ENCODE peak calls at places on chromosomes 6 and 20, in six cellular contexts. W, S, N, L, I and T are unnamed samples.

GRCh38 chr20:35544436-35544835 is 2.6 kb downstream of the ERGIC3 start:
- DNase-seq in L (no peak), I (no peak), W (no peak), N (no peak), S (no peak), T (no peak)

GRCh38 chr20:16475225-16475624 is 98.0 kb downstream of the KIF16B start:
- DNase-seq in I (no peak), S (no peak), W (no peak), N (peak), L (no peak), T (no peak)

GRCh38 chr6:167115054-167115453 is 7.8 kb upstream of the CCR6 start:
- DNase-seq in N (no peak), L (no peak), W (no peak), I (no peak), S (no peak), T (no peak)

GRCh38 chr6:136994782-136995181 is 50.0 kb downstream of the IL20RA start:
- DNase-seq in S (no peak), L (no peak), W (no peak), N (no peak), I (no peak), T (no peak)

GRCh38 chr6:153272201-153272980 is 141.3 kb upstream of the RGS17 start:
- DNase-seq in I (no peak), L (no peak), W (no peak), N (no peak), S (no peak), T (no peak)

GRCh38 chr6:37024665-37025337 is 19.3 kb downstream of the FGD2 start:
- DNase-seq in S (peak), L (no peak), N (no peak), I (no peak), W (peak), T (no peak)

GRCh38 chr20:13274311-13274965 is 53.4 kb downstream of the ISM1 start:
- DNase-seq in S (no peak), I (no peak), L (no peak), N (no peak), W (no peak), T (no peak)

GRCh38 chr20:52217689-52218395 is 26.3 kb upstream of the ZFP64 start:
- DNase-seq in W (peak), L (no peak), S (no peak), N (no peak), I (no peak), T (no peak)

GRCh38 chr6:135219346-135219745 is 38.2 kb downstream of the MYB start:
- DNase-seq in I (no peak), S (no peak), N (no peak), L (no peak), W (no peak), T (no peak)

GRCh38 chr6:108914235-108915022 is 66.2 kb downstream of the ARMC2 start:
- DNase-seq in L (peak), N (no peak), I (no peak), S (no peak), W (no peak), T (peak)

GRCh38 chr6:142850653-142851434 is 94.1 kb downstream of the HIVEP2 start:
- DNase-seq in I (no peak), S (no peak), W (no peak), L (peak), N (peak), T (peak)

GRCh38 chr6:16322666-16323312 is 84.4 kb downstream of the GMPR start:
- DNase-seq in L (peak), I (no peak), N (peak), S (no peak), W (peak), T (peak)

GRCh38 chr6:11277275-11278206 is 45.1 kb upstream of the NEDD9 start:
- DNase-seq in W (no peak), S (peak), I (no peak), N (peak), L (no peak), T (peak)

GRCh38 chr6:106974999-106975698 is 620 bp upstream of the CD24 start:
- DNase-seq in S (peak), L (no peak), N (no peak), I (no peak), W (peak), T (peak)

GRCh38 chr6:47792216-47792733 is 10.4 kb downstream of the OPN5 start:
- DNase-seq in W (no peak), S (no peak), L (no peak), I (no peak), N (no peak), T (no peak)

GRCh38 chr6:156485145-156485544 is 292.0 kb upstream of the ARID1B start:
- DNase-seq in S (no peak), I (no peak), L (no peak), W (no peak), N (no peak), T (no peak)

GRCh38 chr6:165671222-165671715 is 8.2 kb upstream of the PDE10A start:
- DNase-seq in N (no peak), W (no peak), L (no peak), S (no peak), I (no peak), T (no peak)

GRCh38 chr20:1338096-1338495 is 9.2 kb upstream of the SDCBP2 start:
- DNase-seq in W (no peak), L (no peak), S (no peak), I (no peak), N (no peak), T (no peak)

GRCh38 chr6:19837511-19838441 is 606 bp downstream of the ID4 start:
- DNase-seq in N (no peak), L (no peak), W (no peak), I (no peak), S (peak), T (no peak)

GRCh38 chr6:63661769-63662168 is 26.2 kb downstream of the PHF3 start:
- DNase-seq in N (no peak), L (no peak), S (no peak), W (no peak), I (no peak), T (no peak)

GRCh38 chr20:44008806-44009678 is 94.4 kb downstream of the TOX2 start:
- DNase-seq in I (no peak), L (no peak), N (no peak), S (peak), W (no peak), T (no peak)

GRCh38 chr6:64683682-64684081 is 1023.3 kb downstream of the EYS start:
- DNase-seq in I (no peak), W (no peak), N (peak), S (peak), L (no peak), T (no peak)

GRCh38 chr6:129634411-129635230 is 75.4 kb downstream of the ARHGAP18 start:
- DNase-seq in S (no peak), W (peak), L (no peak), N (no peak), I (no peak), T (no peak)

GRCh38 chr20:3798405-3798768 is 2.3 kb downstream of the CDC25B start:
- DNase-seq in L (no peak), I (no peak), W (no peak), S (no peak), N (no peak), T (no peak)

GRCh38 chr20:63750807-63751470 is 11.4 kb downstream of the SLC2A4RG start:
- DNase-seq in N (no peak), S (no peak), W (no peak), I (no peak), L (peak), T (no peak)

GRCh38 chr6:108904731-108905130 is 56.5 kb downstream of the ARMC2 start:
- DNase-seq in I (no peak), W (peak), S (no peak), N (no peak), L (no peak), T (no peak)

GRCh38 chr6:37675606-37676005 is 22.1 kb downstream of the MDGA1 start:
- DNase-seq in N (no peak), W (no peak), L (no peak), I (no peak), S (no peak), T (no peak)

DNA sequence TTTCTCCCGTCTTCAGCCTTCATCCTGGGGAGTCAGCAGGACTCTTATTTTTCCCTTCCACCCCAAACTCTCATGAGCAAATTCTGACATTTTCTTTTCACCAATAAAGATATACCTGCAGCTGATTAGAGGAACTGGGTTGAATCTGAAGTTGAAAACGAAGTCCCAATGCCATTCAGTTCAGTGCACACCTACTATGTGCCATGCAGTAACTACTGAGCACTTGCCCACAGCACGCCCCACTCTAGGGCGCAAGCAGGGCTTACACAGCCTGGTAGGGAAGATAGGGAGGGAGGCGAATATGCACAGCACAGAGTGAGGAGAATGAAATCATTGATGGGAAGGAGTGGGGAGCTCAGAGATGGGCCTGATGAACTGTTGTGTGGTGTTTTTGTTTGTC is 401.6 kb downstream of the CDC5L start:
- DNase-seq in S (no peak), I (no peak), N (no peak), L (no peak), W (no peak), T (no peak)
- TF ChIP-seq CTCF in S (no peak), I (no peak), N (no peak), L (no peak), W (no peak), T (no peak)

DNA sequence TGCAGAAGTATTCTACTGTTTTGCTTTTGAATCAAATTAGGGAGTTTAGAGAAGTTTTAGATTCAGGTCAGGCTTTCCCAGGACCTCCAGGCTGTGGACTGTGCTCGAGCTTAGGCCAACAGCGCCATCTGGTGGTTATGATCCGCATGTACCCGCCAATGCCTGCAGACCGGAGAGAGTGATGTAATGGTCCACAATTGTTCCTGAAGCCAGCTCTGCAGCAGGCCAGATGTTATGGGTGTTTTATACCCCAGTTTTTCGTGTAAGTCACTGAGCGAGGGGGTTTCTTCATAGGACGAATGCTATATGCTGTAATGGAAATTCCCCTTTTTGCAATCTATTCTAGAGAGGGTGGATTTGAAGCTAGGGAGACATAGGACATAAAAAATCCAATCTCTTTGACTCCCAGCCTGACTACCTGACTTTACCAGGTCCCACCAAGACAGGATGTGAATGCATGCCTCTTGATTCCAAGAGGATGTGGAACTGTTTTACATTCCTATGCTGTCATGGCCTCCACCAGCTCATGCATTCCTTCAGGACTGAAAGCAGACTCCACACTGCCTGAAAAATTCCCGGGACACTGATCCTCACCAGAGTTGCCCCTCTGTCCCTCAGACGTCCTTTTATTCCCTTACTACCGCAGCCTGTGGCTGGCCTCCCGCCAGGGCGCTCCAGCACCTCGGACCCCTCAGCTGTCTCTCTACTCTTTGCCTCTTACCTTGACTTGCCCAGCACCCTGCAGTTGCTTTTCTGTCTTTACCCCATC is 41.2 kb upstream of the LY86 start:
- DNase-seq in L (peak), S (peak), W (peak), I (peak), N (peak), T (peak)
- H3K4me3 ChIP-seq in L (peak), S (peak), W (peak), I (peak), N (peak), T (peak)

GRCh38 chr20:57748601-57749130 is 38.9 kb upstream of the PMEPA1 start:
- DNase-seq in N (peak), S (peak), I (no peak), W (peak), L (peak), T (peak)
- TF ChIP-seq CTCF in N (no peak), S (no peak), I (no peak), W (no peak), L (no peak), T (no peak)

GRCh38 chr20:61595216-61595615 is 343.2 kb downstream of the CDH4 start:
- DNase-seq in S (no peak), L (no peak), W (no peak), N (no peak), I (no peak), T (no peak)
- H3K4me3 ChIP-seq in S (no peak), L (no peak), W (no peak), N (no peak), I (no peak), T (no peak)

GRCh38 chr6:169933251-169933821 is 181.9 kb downstream of the ERMARD start:
- DNase-seq in N (no peak), L (no peak), S (no peak), I (no peak), W (no peak), T (no peak)

GRCh38 chr6:169931223-169931760 is 179.9 kb downstream of the ERMARD start:
- DNase-seq in I (no peak), N (no peak), S (no peak), L (no peak), W (no peak), T (no peak)

GRCh38 chr6:169932491-169932890 is 181.1 kb downstream of the ERMARD start:
- DNase-seq in L (no peak), W (no peak), N (no peak), I (no peak), S (no peak), T (no peak)

GRCh38 chr6:169933839-169934698 is 182.6 kb downstream of the ERMARD start:
- DNase-seq in N (no peak), L (no peak), W (no peak), S (no peak), I (no peak), T (peak)

GRCh38 chr6:169930799-169931198 is 179.4 kb downstream of the ERMARD start:
- DNase-seq in I (no peak), L (no peak), W (no peak), S (no peak), N (no peak), T (no peak)
- TF ChIP-seq CTCF in I (no peak), L (peak), W (no peak), S (no peak), N (no peak), T (no peak)

DNA sequence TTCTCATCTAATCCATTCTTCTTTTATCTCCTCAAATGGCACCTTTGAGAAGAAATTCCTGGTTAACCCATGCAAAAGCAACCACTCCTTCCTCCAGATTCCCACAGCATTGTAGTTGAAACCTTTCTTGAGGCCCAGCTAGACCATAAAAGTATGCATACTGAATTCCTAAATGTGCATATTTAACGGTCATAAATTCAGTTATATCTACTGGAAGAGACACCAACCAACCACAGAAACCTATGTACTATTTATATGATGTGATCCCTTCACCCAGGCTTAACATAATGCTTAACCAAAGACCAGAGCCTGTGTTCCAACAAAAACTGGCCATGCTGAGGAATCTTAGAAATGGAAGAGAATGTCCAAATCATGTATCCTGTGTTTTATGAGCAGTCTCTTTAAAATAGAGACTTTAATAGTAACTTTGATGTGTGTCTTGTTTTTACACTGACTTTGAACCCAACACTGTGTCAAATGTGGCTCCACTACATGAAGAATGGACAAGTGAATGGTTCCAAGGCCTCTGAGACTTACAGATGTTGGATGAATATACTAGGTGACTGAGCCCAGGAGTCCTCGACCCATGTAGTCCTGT is 11.4 kb upstream of the TAF8 start:
- DNase-seq in S (no peak), I (no peak), N (no peak), L (no peak), W (no peak), T (no peak)
- H3K4me3 ChIP-seq in S (no peak), I (no peak), N (no peak), L (peak), W (no peak), T (no peak)

GRCh38 chr6:94254689-94255088 is 835.3 kb upstream of the EPHA7 start:
- DNase-seq in S (peak), N (peak), W (no peak), I (no peak), L (no peak), T (peak)
- TF ChIP-seq CTCF in S (peak), N (peak), W (no peak), I (peak), L (no peak), T (peak)